ENCODE peak calls at places on chromosomes 6 and 20, in nine cellular contexts. J, V, H, D, L, I, C, B and R are unnamed samples.
A peak's percentile ranks its signal among the peaks of the same experiment; 100 is the strongest.

GRCh38 chr20:50727792-50728485 is 3.4 kb upstream of the PARD6B start:
- DNase-seq in J (no peak), V (no peak), H (no peak), D (no peak), L (no peak), I (peak; percentile 41), C (no peak), B (no peak), R (peak; percentile 81)

GRCh38 chr6:23027281-23027680 is 457.9 kb downstream of the HDGFL1 start:
- DNase-seq in J (no peak), V (no peak), H (no peak), D (no peak), L (no peak), I (no peak), C (peak; percentile 36), B (no peak), R (no peak)

GRCh38 chr6:90241229-90241873 is 55.3 kb downstream of the BACH2 start:
- DNase-seq in J (no peak), V (no peak), H (peak; percentile 61), D (no peak), L (no peak), I (no peak), C (no peak), B (no peak), R (no peak)

GRCh38 chr6:167678102-167679101 is 148.3 kb upstream of the AFDN start:
- DNase-seq in J (no peak), V (no peak), H (peak; percentile 36), D (no peak), L (no peak), I (peak; percentile 42), C (no peak), B (no peak), R (no peak)

GRCh38 chr6:32718879-32719278 is 22.3 kb upstream of the HLA-DQA2 start:
- DNase-seq in J (no peak), V (no peak), H (no peak), D (no peak), L (no peak), I (no peak), C (peak; percentile 47), B (no peak), R (no peak)

GRCh38 chr6:3013486-3013885 is 13.8 kb downstream of the NQO2 start:
- DNase-seq in J (peak; percentile 89), V (no peak), H (peak; percentile 38), D (peak; percentile 29), L (no peak), I (no peak), C (peak; percentile 83), B (peak; percentile 47), R (no peak)

GRCh38 chr6:106609699-106610098 is 19.6 kb downstream of the RTN4IP1 start:
- DNase-seq in J (no peak), V (no peak), H (no peak), D (no peak), L (no peak), I (peak; percentile 50), C (peak; percentile 26), B (no peak), R (no peak)

GRCh38 chr6:43972915-43973304 is 154.3 kb downstream of the MRPL14 start:
- DNase-seq in J (no peak), V (peak; percentile 84), H (peak; percentile 72), D (peak; percentile 65), L (peak; percentile 46), I (peak; percentile 79), C (peak; percentile 40), B (peak; percentile 95), R (no peak)

GRCh38 chr20:43383026-43383795 is 74.5 kb upstream of the SRSF6 start:
- DNase-seq in J (no peak), V (no peak), H (no peak), D (no peak), L (no peak), I (no peak), C (no peak), B (no peak), R (no peak)

GRCh38 chr6:54307412-54308036 is 717 bp upstream of the TINAG start:
- DNase-seq in J (no peak), V (no peak), H (no peak), D (no peak), L (no peak), I (no peak), C (peak; percentile 45), B (no peak), R (peak; percentile 79)

GRCh38 chr6:44162876-44163625 is 4.4 kb downstream of the CAPN11 start:
- DNase-seq in J (no peak), V (no peak), H (no peak), D (no peak), L (no peak), I (peak; percentile 61), C (no peak), B (peak; percentile 44), R (no peak)

GRCh38 chr20:54468082-54468481 is 7.3 kb upstream of the DOK5 start:
- DNase-seq in J (no peak), V (no peak), H (no peak), D (no peak), L (no peak), I (no peak), C (no peak), B (no peak), R (no peak)

GRCh38 chr20:58496429-58496769 is 18.8 kb downstream of the APCDD1L start:
- DNase-seq in J (no peak), V (no peak), H (no peak), D (no peak), L (no peak), I (no peak), C (no peak), B (no peak), R (no peak)

DNA sequence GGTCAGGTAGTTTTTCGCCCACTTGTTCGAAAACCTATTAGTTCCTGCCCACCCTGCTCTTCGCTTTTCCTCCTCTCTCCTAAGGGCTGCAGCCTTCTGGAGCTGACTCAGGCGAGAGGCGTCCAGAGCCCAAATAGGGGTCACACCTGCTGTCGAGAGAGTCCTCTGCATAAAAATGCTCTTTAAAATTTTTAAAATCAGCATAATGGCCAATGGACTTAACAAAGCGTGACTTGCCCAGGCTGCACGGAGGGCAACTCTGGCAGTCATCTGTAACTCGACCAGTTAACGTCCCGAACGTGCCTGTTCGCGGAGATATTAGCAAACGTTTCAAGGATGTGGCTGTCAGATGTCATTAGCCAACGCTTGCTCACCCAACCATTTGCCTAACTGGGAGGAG is 32.2 kb downstream of the TFAP2B start:
- DNase-seq in J (peak; percentile 41), V (no peak), H (no peak), D (no peak), L (no peak), I (no peak), C (no peak), B (no peak), R (no peak)
- H3K27me3 ChIP-seq in J (peaks cover 78% of the 10 kb centered on the region), V (no peaks in the 10 kb centered on the region), H (peaks cover 30% of the 10 kb centered on the region), D (peaks cover 19% of the 10 kb centered on the region), L (peaks cover 6% of the 10 kb centered on the region), I (peaks cover 74% of the 10 kb centered on the region), C (peaks cover 10% of the 10 kb centered on the region), B (peaks cover 20% of the 10 kb centered on the region), R (peaks cover 29% of the 10 kb centered on the region)

GRCh38 chr20:30912006-30912660 is 345.3 kb upstream of the DEFB115 start:
- DNase-seq in J (peak; percentile 31), V (no peak), H (no peak), D (no peak), L (no peak), I (no peak), C (no peak), B (no peak), R (no peak)
- TF ChIP-seq CTCF in J (no peak), V (no peak), H (no peak), D (peak; percentile 14), L (no peak), I (no peak), C (no peak), B (peak; percentile 28), R (no peak)

GRCh38 chr6:10416863-10417641 is 2.2 kb upstream of the TFAP2A start:
- DNase-seq in J (peak; percentile 75), V (no peak), H (no peak), D (no peak), L (no peak), I (no peak), C (peak; percentile 61), B (no peak), R (no peak)

GRCh38 chr6:10418862-10419748 is 4.2 kb upstream of the TFAP2A start:
- DNase-seq in J (no peak), V (peak; percentile 87), H (no peak), D (no peak), L (no peak), I (peak; percentile 43), C (peak; percentile 95), B (peak; percentile 47), R (no peak)

GRCh38 chr6:10416516-10416862 is 1.6 kb upstream of the TFAP2A start:
- DNase-seq in J (no peak), V (no peak), H (no peak), D (no peak), L (no peak), I (no peak), C (no peak), B (no peak), R (no peak)

GRCh38 chr6:10418361-10418861 is 3.5 kb upstream of the TFAP2A start:
- DNase-seq in J (no peak), V (no peak), H (no peak), D (no peak), L (no peak), I (no peak), C (peak; percentile 55), B (no peak), R (no peak)

DNA sequence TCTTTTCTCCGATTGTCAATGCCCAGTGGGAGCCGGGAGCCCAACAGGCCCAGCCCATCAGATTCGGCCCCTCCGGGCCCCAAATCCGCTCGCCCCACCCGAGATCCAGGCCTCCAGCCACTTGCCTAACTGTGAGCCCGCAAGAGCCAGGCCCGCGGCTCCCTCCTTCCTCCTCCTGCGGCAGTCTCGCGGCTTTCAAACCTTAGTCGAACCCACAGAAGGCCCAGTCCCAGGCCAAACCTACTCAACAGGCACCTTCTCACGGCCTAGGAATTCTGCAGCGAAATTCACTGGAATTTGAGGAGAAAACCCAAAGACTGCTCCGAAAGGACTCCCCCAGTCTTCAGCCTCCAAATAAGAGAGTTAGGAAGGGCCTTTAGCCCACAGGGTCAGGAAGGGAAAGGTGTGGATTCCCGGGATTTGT is 2.8 kb upstream of the TFAP2A start:
- DNase-seq in J (no peak), V (no peak), H (no peak), D (no peak), L (no peak), I (no peak), C (peak; percentile 70), B (no peak), R (no peak)
- H3K27me3 ChIP-seq in J (peaks cover 100% of the 10 kb centered on the region), V (peaks cover 5% of the 10 kb centered on the region), H (peaks cover 94% of the 10 kb centered on the region), D (peaks cover 95% of the 10 kb centered on the region), L (peaks cover 64% of the 10 kb centered on the region), I (peaks cover 84% of the 10 kb centered on the region), C (no peaks in the 10 kb centered on the region), B (peaks cover 96% of the 10 kb centered on the region), R (peaks cover 87% of the 10 kb centered on the region)

GRCh38 chr6:49923826-49924225 is 40.1 kb downstream of the DEFB114 start:
- DNase-seq in J (no peak), V (no peak), H (no peak), D (no peak), L (no peak), I (no peak), C (no peak), B (no peak), R (no peak)
- TF ChIP-seq CTCF in J (no peak), V (no peak), H (no peak), D (no peak), L (no peak), I (no peak), C (peak; percentile 21), B (no peak), R (no peak)

GRCh38 chr20:63059684-63060056 is 52.9 kb upstream of the BHLHE23 start:
- DNase-seq in J (peak; percentile 71), V (no peak), H (no peak), D (no peak), L (no peak), I (no peak), C (no peak), B (no peak), R (no peak)
- H3K27me3 ChIP-seq in J (peaks cover 82% of the 10 kb centered on the region), V (no peaks in the 10 kb centered on the region), H (no peaks in the 10 kb centered on the region), D (no peaks in the 10 kb centered on the region), L (no peaks in the 10 kb centered on the region), I (peaks cover 12% of the 10 kb centered on the region), C (no peaks in the 10 kb centered on the region), B (peaks cover 11% of the 10 kb centered on the region), R (peaks cover 15% of the 10 kb centered on the region)